ENCODE peak calls at places on chromosomes 12 and 14, in four cellular contexts. O, B, X and M are unnamed samples.

GRCh38 chr12:52528641-52529143 is 8.5 kb upstream of the KRT5 start:
- DNase-seq in O (no peak), B (no peak), X (no peak), M (no peak)

GRCh38 chr14:20866963-20867362 is 24.2 kb upstream of the RNASE3 start:
- DNase-seq in O (peak; percentile 2), B (peak; percentile 34), X (no peak), M (no peak)

GRCh38 chr14:78902010-78902623 is 731.9 kb downstream of the NRXN3 start:
- DNase-seq in O (peak; percentile 47), B (peak; percentile 49), X (peak; percentile 20), M (no peak)

GRCh38 chr12:71955946-71956345 is 17.3 kb downstream of the TPH2 start:
- DNase-seq in O (peak; percentile 72), B (peak; percentile 36), X (peak; percentile 53), M (no peak)

GRCh38 chr14:33958616-33959226 is 7.8 kb upstream of the EGLN3 start:
- DNase-seq in O (no peak), B (no peak), X (no peak), M (no peak)

GRCh38 chr12:90611048-90611447 is 343.9 kb downstream of the CCER1 start:
- DNase-seq in O (no peak), B (no peak), X (no peak), M (no peak)

GRCh38 chr12:76010732-76011458 is 20.7 kb downstream of the PHLDA1 start:
- DNase-seq in O (peak; percentile 32), B (no peak), X (no peak), M (no peak)

GRCh38 chr12:114935658-114936057 is 251.7 kb upstream of the TBX3 start:
- DNase-seq in O (no peak), B (no peak), X (no peak), M (no peak)

GRCh38 chr12:128267651-128268347 is 829 bp downstream of the TMEM132C start:
- DNase-seq in O (no peak), B (no peak), X (no peak), M (no peak)

GRCh38 chr12:92446082-92446460 is 256.7 kb upstream of the PLEKHG7 start:
- DNase-seq in O (no peak), B (no peak), X (no peak), M (no peak)

GRCh38 chr12:22334696-22335290 is at the start of gene ST8SIA1:
- DNase-seq in O (peak; percentile 10), B (no peak), X (no peak), M (peak; percentile 56)

GRCh38 chr12:47302111-47302597 is 222.4 kb upstream of the AMIGO2 start:
- DNase-seq in O (no peak), B (no peak), X (no peak), M (no peak)

GRCh38 chr12:96195845-96196451 is 1.8 kb downstream of the ELK3 start:
- DNase-seq in O (peak; percentile 84), B (peak; percentile 93), X (peak; percentile 76), M (no peak)